ENCODE peak calls at places on chromosomes 5 and 9, in seven cellular contexts. P is sigmoid colon, C is K562, B is endothelial cell of umbilical vein, U is GM23338, Y is spleen, I is suprapubic skin. N is an unnamed sample.

GRCh38 chr9:37027582-37028424 is 6.3 kb downstream of the PAX5 start:
- DNase-seq in Y (peak; percentile 95), P (no peak), C (peak; percentile 99), I (peak; percentile 79), U (peak; percentile 98), B (peak; percentile 93), N (peak; percentile 83)

GRCh38 chr9:19087601-19088000 is 15.1 kb downstream of the HAUS6 start:
- DNase-seq in U (no peak), B (no peak), I (no peak), Y (no peak), P (no peak), C (no peak), N (no peak)

GRCh38 chr9:112665347-112665746 is 52.6 kb downstream of the INIP start:
- DNase-seq in P (no peak), B (no peak), I (no peak), C (no peak), U (no peak), Y (no peak), N (no peak)

GRCh38 chr5:14208071-14209021 is 65.2 kb downstream of the TRIO start:
- DNase-seq in I (no peak), B (peak; percentile 59), U (no peak), P (no peak), Y (no peak), C (no peak), N (no peak)

GRCh38 chr5:29005386-29005785 is 1967.0 kb upstream of the CDH9 start:
- DNase-seq in U (peak; percentile 36), Y (no peak), P (no peak), B (no peak), C (no peak), I (no peak), N (no peak)

GRCh38 chr9:115022760-115023434 is 92.5 kb upstream of the TNFSF8 start:
- DNase-seq in Y (no peak), I (no peak), C (no peak), U (no peak), B (no peak), P (no peak), N (no peak)

GRCh38 chr5:135490245-135491037 is 38.3 kb upstream of the TIFAB start:
- DNase-seq in P (no peak), B (no peak), I (no peak), C (no peak), Y (no peak), U (peak; percentile 60), N (no peak)

GRCh38 chr9:127828262-127829031 is 25.8 kb downstream of the FPGS start:
- DNase-seq in P (peak; percentile 95), C (peak; percentile 95), I (peak; percentile 94), Y (peak; percentile 89), B (peak; percentile 79), U (peak; percentile 99), N (peak; percentile 80)

GRCh38 chr5:93874491-93874890 is 133.1 kb upstream of the POU5F2 start:
- DNase-seq in C (no peak), P (no peak), B (no peak), Y (no peak), I (no peak), U (no peak), N (no peak)

GRCh38 chr9:22238809-22239684 is 207.6 kb upstream of the DMRTA1 start:
- DNase-seq in Y (no peak), U (peak; percentile 48), C (no peak), I (no peak), B (peak; percentile 65), P (no peak), N (no peak)

GRCh38 chr9:101485873-101486692 is 47.6 kb upstream of the RNF20 start:
- DNase-seq in P (no peak), U (peak; percentile 81), C (no peak), I (peak; percentile 64), B (no peak), Y (no peak), N (peak; percentile 48)

GRCh38 chr5:58582004-58582403 is 871 bp upstream of the RAB3C start:
- DNase-seq in P (no peak), I (no peak), Y (peak; percentile 82), B (no peak), U (peak; percentile 62), C (no peak), N (no peak)

GRCh38 chr9:27880135-27880534 is 306.9 kb upstream of the C9orf72 start:
- DNase-seq in C (no peak), B (no peak), Y (no peak), P (no peak), U (no peak), I (no peak), N (no peak)

GRCh38 chr5:171494452-171495121 is 75.1 kb downstream of the FGF18 start:
- DNase-seq in U (peak; percentile 68), Y (no peak), B (peak; percentile 63), C (peak; percentile 89), I (peak; percentile 79), P (peak; percentile 82), N (no peak)

GRCh38 chr5:171495122-171495700 is 75.8 kb downstream of the FGF18 start:
- DNase-seq in P (no peak), U (peak; percentile 27), Y (no peak), C (peak; percentile 45), B (no peak), I (no peak), N (no peak)

GRCh38 chr5:171492781-171493180 is 73.3 kb downstream of the FGF18 start:
- DNase-seq in C (peak; percentile 40), I (no peak), U (peak; percentile 55), Y (no peak), P (no peak), B (no peak), N (no peak)

GRCh38 chr5:171496431-171496830 is 77.0 kb downstream of the FGF18 start:
- DNase-seq in Y (no peak), C (no peak), U (no peak), B (no peak), I (no peak), P (no peak), N (no peak)

DNA sequence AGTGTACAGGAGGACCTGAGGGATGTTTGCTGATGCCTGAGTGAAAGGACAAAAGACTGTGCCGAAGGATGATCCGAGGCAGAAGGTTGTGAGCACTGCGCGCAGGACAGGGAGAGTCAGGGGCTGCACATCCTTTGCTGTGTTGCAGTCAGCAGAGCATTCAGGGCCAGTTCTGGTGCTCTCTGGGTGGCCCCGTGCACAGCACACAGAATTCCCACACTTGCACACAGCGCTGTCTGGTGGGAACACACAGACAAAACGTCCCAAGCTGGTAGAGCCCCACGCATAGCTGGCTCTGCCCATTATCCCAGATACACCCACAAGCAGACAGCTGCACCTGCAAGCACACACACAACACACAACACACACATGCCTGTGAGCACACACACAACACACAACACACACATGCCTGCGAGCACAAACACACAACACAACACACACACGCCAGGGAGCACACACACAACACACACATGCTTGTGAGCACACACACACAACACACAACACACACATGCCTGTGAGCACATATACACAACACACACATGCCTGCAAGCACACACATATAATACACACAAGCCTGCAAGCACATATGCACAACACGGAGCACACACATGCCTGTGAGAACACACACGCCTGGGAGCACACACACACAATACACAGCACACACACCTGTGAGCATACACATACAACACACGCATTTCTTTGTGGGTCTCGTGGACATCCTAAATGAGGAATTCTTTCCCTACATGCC is 74.4 kb downstream of the FGF18 start:
- DNase-seq in Y (no peak), I (no peak), P (no peak), C (no peak), B (no peak), U (no peak), N (no peak)
- TF ChIP-seq POLR2AphosphoS5 in Y (no peak), I (no peak), P (no peak), C (no peak), B (no peak), U (no peak), N (no peak)

GRCh38 chr5:156841737-156842136 is 8.4 kb upstream of the PPP1R2B start:
- DNase-seq in C (no peak), I (no peak), P (no peak), Y (no peak), B (no peak), U (no peak), N (no peak)

GRCh38 chr5:156838966-156839365 is 11.1 kb upstream of the PPP1R2B start:
- DNase-seq in B (no peak), I (no peak), U (no peak), P (no peak), C (no peak), Y (no peak), N (no peak)

GRCh38 chr5:156834916-156835315 is 15.2 kb upstream of the PPP1R2B start:
- DNase-seq in B (no peak), I (no peak), Y (no peak), U (no peak), C (no peak), P (no peak), N (no peak)

GRCh38 chr5:156835905-156836304 is 14.2 kb upstream of the PPP1R2B start:
- DNase-seq in B (no peak), Y (no peak), C (peak; percentile 12), P (no peak), I (no peak), U (peak; percentile 81), N (no peak)
- TF ChIP-seq CTCF in B (no peak), Y (no peak), C (no peak), P (no peak), I (no peak), U (peak; percentile 66), N (no peak)

DNA sequence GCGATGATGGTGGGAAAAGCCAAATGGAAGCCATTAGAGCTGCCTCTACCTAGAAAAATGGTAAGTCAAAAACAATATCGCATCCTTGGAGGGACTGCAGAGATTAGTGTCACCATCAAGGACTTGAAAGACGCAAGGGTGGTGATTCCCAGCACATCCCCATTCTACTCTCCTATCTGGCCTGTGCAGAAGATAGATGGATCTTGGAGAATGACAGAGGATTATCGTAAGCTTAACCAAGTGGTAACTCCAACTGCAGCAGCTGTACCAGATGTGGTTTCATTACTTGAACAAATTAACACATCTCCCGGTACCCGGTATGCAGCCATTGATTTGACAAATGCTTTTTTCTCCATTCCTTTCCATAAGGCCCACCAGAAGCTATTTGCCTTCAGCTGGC is 23.8 kb downstream of the ERP44 start:
- DNase-seq in U (no peak), Y (no peak), I (no peak), C (no peak), B (no peak), P (no peak), N (no peak)
- TF ChIP-seq POLR2AphosphoS5 in U (no peak), Y (no peak), I (no peak), C (no peak), B (no peak), P (no peak), N (no peak)

DNA sequence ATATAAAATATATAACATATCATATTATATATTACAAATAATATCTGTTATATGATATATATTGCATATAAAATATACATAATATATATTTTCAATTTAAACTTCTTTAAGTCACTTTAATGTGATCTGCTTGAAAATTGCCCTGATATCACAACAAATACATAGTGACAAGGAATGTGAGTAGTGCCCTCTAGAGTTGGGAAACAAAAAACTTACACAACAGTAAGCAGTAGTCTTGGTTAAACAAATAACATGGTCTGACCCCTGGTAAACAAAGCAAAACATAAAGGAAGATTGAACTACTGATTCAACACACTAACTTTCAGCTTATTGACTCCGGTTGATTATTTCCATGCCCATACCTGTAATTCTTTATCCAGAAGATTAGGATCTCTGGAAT is 188.3 kb upstream of the NMUR2 start:
- DNase-seq in B (no peak), I (no peak), Y (no peak), P (no peak), C (no peak), U (peak; percentile 48), N (no peak)
- TF ChIP-seq CTCF in B (no peak), I (no peak), Y (no peak), P (no peak), C (no peak), U (peak; percentile 50), N (no peak)